ENCODE peak calls at places on chromosomes 16 and 17, in eight cellular contexts. F is CD4-positive, alpha-beta T cell; P is amygdala; A is NCI-H1105; M is islet precursor cell; L is GM03348; N is HFFc6; V is amniotic stem cell. H is an unnamed sample.

GRCh38 chr17:21098934-21099687 is 27.7 kb upstream of the DHRS7B start:
- DNase-seq in L (peak; percentile 93), A (peak; percentile 95), N (peak; percentile 74), P (no peak), M (peak; percentile 95), F (peak; percentile 51), V (peak; percentile 57), H (peak; percentile 43)

GRCh38 chr16:66525396-66526180 is 24.3 kb downstream of the TK2 start:
- DNase-seq in L (no peak), A (no peak), F (no peak), V (peak; percentile 41), P (no peak), N (peak; percentile 92), M (no peak), H (no peak)

GRCh38 chr17:18225562-18226283 is at the start of gene LLGL1:
- DNase-seq in F (no peak), A (no peak), L (no peak), P (no peak), N (no peak), M (peak; percentile 74), V (no peak), H (no peak)

GRCh38 chr16:10978124-10978523 is 33.8 kb downstream of the CLEC16A start:
- DNase-seq in F (no peak), A (no peak), P (no peak), N (no peak), M (no peak), V (no peak), L (no peak), H (no peak)

GRCh38 chr17:60352569-60352968 is 39.4 kb downstream of the USP32 start:
- DNase-seq in M (no peak), A (no peak), F (no peak), L (no peak), V (no peak), P (no peak), N (no peak), H (no peak)

GRCh38 chr17:50493744-50494143 is 14.5 kb upstream of the MYCBPAP start:
- DNase-seq in P (no peak), A (no peak), V (no peak), F (no peak), N (no peak), M (no peak), L (no peak), H (no peak)

GRCh38 chr17:36182176-36183000 is 6.0 kb upstream of the TBC1D3B start:
- DNase-seq in M (no peak), N (no peak), P (no peak), A (no peak), F (no peak), L (peak; percentile 4), V (no peak), H (no peak)

GRCh38 chr17:12730931-12731521 is 58.3 kb upstream of the ARHGAP44 start:
- DNase-seq in A (no peak), N (peak; percentile 80), F (no peak), L (peak; percentile 56), M (peak; percentile 99), V (peak; percentile 58), P (no peak), H (no peak)

GRCh38 chr17:72393553-72393952 is 272.7 kb downstream of the SOX9 start:
- DNase-seq in P (no peak), V (no peak), M (peak; percentile 69), L (peak; percentile 67), A (no peak), N (peak; percentile 73), F (no peak), H (no peak)

GRCh38 chr16:20332411-20332810 is 5.1 kb upstream of the GP2 start:
- DNase-seq in M (no peak), P (no peak), A (no peak), L (no peak), F (no peak), V (no peak), N (no peak), H (no peak)

GRCh38 chr17:78315355-78316114 is 44.3 kb downstream of the SOCS3 start:
- DNase-seq in V (peak; percentile 83), N (peak; percentile 91), M (peak; percentile 78), F (peak; percentile 45), A (no peak), P (no peak), L (peak; percentile 91), H (no peak)

GRCh38 chr17:29042679-29043538 is at the start of gene PIPOX:
- DNase-seq in V (no peak), F (no peak), A (peak; percentile 89), M (peak; percentile 69), N (no peak), L (no peak), P (no peak), H (peak; percentile 87)

GRCh38 chr17:78523939-78524655 is 53.1 kb downstream of the DNAH17 start:
- DNase-seq in L (no peak), N (no peak), F (no peak), A (no peak), M (peak; percentile 38), V (no peak), P (no peak), H (no peak)

GRCh38 chr17:36463916-36464764 is 22.3 kb upstream of the ZNHIT3 start:
- DNase-seq in P (no peak), V (peak; percentile 2), M (peak; percentile 99), A (no peak), L (peak; percentile 92), N (peak; percentile 60), F (peak; percentile 22), H (no peak)

GRCh38 chr17:3659541-3660111 is 8.8 kb downstream of the TAX1BP3 start:
- DNase-seq in A (no peak), N (peak; percentile 85), P (no peak), L (peak; percentile 96), V (peak; percentile 47), M (peak; percentile 86), F (no peak), H (no peak)

GRCh38 chr17:74452027-74452840 is 14.2 kb upstream of the CD300A start:
- DNase-seq in A (no peak), N (no peak), P (no peak), F (no peak), L (no peak), M (peak; percentile 72), V (no peak), H (peak; percentile 86)

GRCh38 chr16:86157616-86158247 is 258.8 kb downstream of the IRF8 start:
- DNase-seq in M (no peak), P (no peak), F (no peak), A (no peak), L (no peak), V (no peak), N (no peak), H (no peak)

GRCh38 chr17:83103200-83103937 is 24.0 kb downstream of the METRNL start:
- DNase-seq in A (no peak), V (no peak), N (no peak), M (no peak), F (no peak), P (no peak), L (peak; percentile 60), H (peak; percentile 32)

GRCh38 chr17:82863941-82864720 is 24.3 kb upstream of the ZNF750 start:
- DNase-seq in A (no peak), V (peak; percentile 12), M (peak; percentile 90), L (peak; percentile 91), F (peak; percentile 87), N (peak; percentile 72), P (no peak), H (no peak)

GRCh38 chr17:79655672-79656290 is 44.9 kb upstream of the RBFOX3 start:
- DNase-seq in P (no peak), L (no peak), A (no peak), V (no peak), M (peak; percentile 50), F (no peak), N (no peak), H (no peak)

GRCh38 chr17:76268015-76268749 is 3.0 kb downstream of the UBALD2 start:
- DNase-seq in A (no peak), P (no peak), L (peak; percentile 83), F (peak; percentile 78), V (no peak), N (peak; percentile 48), M (peak; percentile 89), H (peak; percentile 30)

GRCh38 chr16:56632160-56632847 is at the start of gene MT1M:
- DNase-seq in P (peak; percentile 34), V (no peak), M (no peak), L (peak; percentile 76), F (no peak), A (no peak), N (no peak), H (no peak)

GRCh38 chr16:12170103-12171025 is 193.8 kb downstream of the SNX29 start:
- DNase-seq in L (peak; percentile 29), F (no peak), M (no peak), A (no peak), P (peak; percentile 24), V (no peak), N (no peak), H (no peak)

GRCh38 chr16:82855471-82855870 is 228.7 kb downstream of the CDH13 start:
- DNase-seq in F (no peak), N (no peak), L (peak; percentile 80), V (no peak), A (no peak), P (no peak), M (no peak), H (no peak)

GRCh38 chr16:9159839-9160550 is 68.6 kb downstream of the HAPSTR1 start:
- DNase-seq in A (no peak), M (peak; percentile 88), V (peak; percentile 25), F (no peak), P (peak; percentile 45), N (peak; percentile 51), L (peak; percentile 84), H (no peak)

GRCh38 chr16:81901483-81901882 is 109.8 kb downstream of the SDR42E1 start:
- DNase-seq in P (no peak), L (no peak), V (no peak), A (no peak), M (no peak), F (no peak), N (no peak), H (peak; percentile 10)

H was measured in DMS153.